ENCODE peak calls at places on chromosomes 1 and 21, in seven cellular contexts. One of them, this sample, is unnamed.

GRCh38 chr1:151680812-151681211 is 35.8 kb downstream of the CELF3 start:
- DNase-seq in RPMI8226: no peak
- DNase-seq in activated CD4-positive, alpha-beta T cell treated with anti-CD3 and anti-CD28 coated beads, Interleukin-2, amount 50 U/mL, for 48 hours: no peak
- DNase-seq in lung microvascular endothelial cell: peak; percentile 91
- DNase-seq in ELR: peak; percentile 92
- DNase-seq in effector CD4-positive, alpha-beta T cell: no peak
- DNase-seq in HS-5: peak; percentile 74
- DNase-seq in this sample: peak; percentile 87

GRCh38 chr1:25650219-25650576 is 33.6 kb downstream of the MAN1C1 start:
- DNase-seq in RPMI8226: no peak
- DNase-seq in activated CD4-positive, alpha-beta T cell treated with anti-CD3 and anti-CD28 coated beads, Interleukin-2, amount 50 U/mL, for 48 hours: no peak
- DNase-seq in lung microvascular endothelial cell: no peak
- DNase-seq in ELR: no peak
- DNase-seq in effector CD4-positive, alpha-beta T cell: no peak
- DNase-seq in HS-5: no peak
- DNase-seq in this sample: no peak

GRCh38 chr1:64516301-64516700 is 46.4 kb downstream of the CACHD1 start:
- DNase-seq in RPMI8226: no peak
- DNase-seq in activated CD4-positive, alpha-beta T cell treated with anti-CD3 and anti-CD28 coated beads, Interleukin-2, amount 50 U/mL, for 48 hours: no peak
- DNase-seq in lung microvascular endothelial cell: no peak
- DNase-seq in ELR: peak; percentile 81
- DNase-seq in effector CD4-positive, alpha-beta T cell: no peak
- DNase-seq in HS-5: peak; percentile 37
- DNase-seq in this sample: no peak

GRCh38 chr1:49125746-49126145 is 349.1 kb upstream of the BEND5 start:
- DNase-seq in RPMI8226: no peak
- DNase-seq in activated CD4-positive, alpha-beta T cell treated with anti-CD3 and anti-CD28 coated beads, Interleukin-2, amount 50 U/mL, for 48 hours: no peak
- DNase-seq in lung microvascular endothelial cell: no peak
- DNase-seq in ELR: no peak
- DNase-seq in effector CD4-positive, alpha-beta T cell: no peak
- DNase-seq in HS-5: no peak
- DNase-seq in this sample: no peak

GRCh38 chr1:91582431-91582921 is 81.8 kb downstream of the CDC7 start:
- DNase-seq in RPMI8226: no peak
- DNase-seq in activated CD4-positive, alpha-beta T cell treated with anti-CD3 and anti-CD28 coated beads, Interleukin-2, amount 50 U/mL, for 48 hours: no peak
- DNase-seq in lung microvascular endothelial cell: peak; percentile 82
- DNase-seq in ELR: peak; percentile 99
- DNase-seq in effector CD4-positive, alpha-beta T cell: no peak
- DNase-seq in HS-5: peak; percentile 98
- DNase-seq in this sample: no peak

GRCh38 chr21:37032877-37033471 is 26.5 kb downstream of the RIPPLY3 start:
- DNase-seq in RPMI8226: no peak
- DNase-seq in activated CD4-positive, alpha-beta T cell treated with anti-CD3 and anti-CD28 coated beads, Interleukin-2, amount 50 U/mL, for 48 hours: no peak
- DNase-seq in lung microvascular endothelial cell: peak; percentile 43
- DNase-seq in ELR: peak; percentile 79
- DNase-seq in effector CD4-positive, alpha-beta T cell: no peak
- DNase-seq in HS-5: peak; percentile 30
- DNase-seq in this sample: no peak

GRCh38 chr1:2934642-2935081 is 86.6 kb upstream of the ACTRT2 start:
- DNase-seq in RPMI8226: no peak
- DNase-seq in activated CD4-positive, alpha-beta T cell treated with anti-CD3 and anti-CD28 coated beads, Interleukin-2, amount 50 U/mL, for 48 hours: no peak
- DNase-seq in lung microvascular endothelial cell: no peak
- DNase-seq in ELR: no peak
- DNase-seq in effector CD4-positive, alpha-beta T cell: no peak
- DNase-seq in HS-5: no peak
- DNase-seq in this sample: no peak

GRCh38 chr1:32151319-32151787 is 28.1 kb upstream of the TXLNA start:
- DNase-seq in RPMI8226: no peak
- DNase-seq in activated CD4-positive, alpha-beta T cell treated with anti-CD3 and anti-CD28 coated beads, Interleukin-2, amount 50 U/mL, for 48 hours: no peak
- DNase-seq in lung microvascular endothelial cell: peak; percentile 41
- DNase-seq in ELR: peak; percentile 73
- DNase-seq in effector CD4-positive, alpha-beta T cell: no peak
- DNase-seq in HS-5: no peak
- DNase-seq in this sample: no peak

GRCh38 chr1:93081716-93082115 is 2.6 kb downstream of the MTF2 start:
- DNase-seq in RPMI8226: no peak
- DNase-seq in activated CD4-positive, alpha-beta T cell treated with anti-CD3 and anti-CD28 coated beads, Interleukin-2, amount 50 U/mL, for 48 hours: no peak
- DNase-seq in lung microvascular endothelial cell: peak; percentile 85
- DNase-seq in ELR: peak; percentile 90
- DNase-seq in effector CD4-positive, alpha-beta T cell: no peak
- DNase-seq in HS-5: peak; percentile 84
- DNase-seq in this sample: peak; percentile 63

GRCh38 chr1:208988811-208989222 is 594.7 kb upstream of the CAMK1G start:
- DNase-seq in RPMI8226: peak; percentile 78
- DNase-seq in activated CD4-positive, alpha-beta T cell treated with anti-CD3 and anti-CD28 coated beads, Interleukin-2, amount 50 U/mL, for 48 hours: peak; percentile 4
- DNase-seq in lung microvascular endothelial cell: peak; percentile 80
- DNase-seq in ELR: peak; percentile 67
- DNase-seq in effector CD4-positive, alpha-beta T cell: no peak
- DNase-seq in HS-5: peak; percentile 36
- DNase-seq in this sample: no peak

GRCh38 chr1:14880456-14881316 is 272.9 kb upstream of the TMEM51 start:
- DNase-seq in RPMI8226: no peak
- DNase-seq in activated CD4-positive, alpha-beta T cell treated with anti-CD3 and anti-CD28 coated beads, Interleukin-2, amount 50 U/mL, for 48 hours: no peak
- DNase-seq in lung microvascular endothelial cell: no peak
- DNase-seq in ELR: no peak
- DNase-seq in effector CD4-positive, alpha-beta T cell: no peak
- DNase-seq in HS-5: peak; percentile 16
- DNase-seq in this sample: no peak

GRCh38 chr1:36766481-36766880 is 267.8 kb downstream of the GRIK3 start:
- DNase-seq in RPMI8226: no peak
- DNase-seq in activated CD4-positive, alpha-beta T cell treated with anti-CD3 and anti-CD28 coated beads, Interleukin-2, amount 50 U/mL, for 48 hours: no peak
- DNase-seq in lung microvascular endothelial cell: no peak
- DNase-seq in ELR: no peak
- DNase-seq in effector CD4-positive, alpha-beta T cell: no peak
- DNase-seq in HS-5: no peak
- DNase-seq in this sample: no peak

GRCh38 chr1:2528966-2529750 is 905 bp downstream of the HES5 start:
- DNase-seq in RPMI8226: peak; percentile 67
- DNase-seq in activated CD4-positive, alpha-beta T cell treated with anti-CD3 and anti-CD28 coated beads, Interleukin-2, amount 50 U/mL, for 48 hours: peak; percentile 51
- DNase-seq in lung microvascular endothelial cell: no peak
- DNase-seq in ELR: no peak
- DNase-seq in effector CD4-positive, alpha-beta T cell: peak; percentile 29
- DNase-seq in HS-5: no peak
- DNase-seq in this sample: no peak

GRCh38 chr1:219120625-219121544 is 52.8 kb upstream of the LYPLAL1 start:
- DNase-seq in RPMI8226: no peak
- DNase-seq in activated CD4-positive, alpha-beta T cell treated with anti-CD3 and anti-CD28 coated beads, Interleukin-2, amount 50 U/mL, for 48 hours: no peak
- DNase-seq in lung microvascular endothelial cell: no peak
- DNase-seq in ELR: peak; percentile 69
- DNase-seq in effector CD4-positive, alpha-beta T cell: no peak
- DNase-seq in HS-5: peak; percentile 78
- DNase-seq in this sample: no peak

GRCh38 chr21:17512245-17513213 is at the start of gene CXADR:
- DNase-seq in RPMI8226: peak; percentile 97
- DNase-seq in activated CD4-positive, alpha-beta T cell treated with anti-CD3 and anti-CD28 coated beads, Interleukin-2, amount 50 U/mL, for 48 hours: peak; percentile 78
- DNase-seq in lung microvascular endothelial cell: peak; percentile 10
- DNase-seq in ELR: peak; percentile 60
- DNase-seq in effector CD4-positive, alpha-beta T cell: peak; percentile 71
- DNase-seq in HS-5: peak; percentile 3
- DNase-seq in this sample: no peak

This sample was measured in pulmonary artery endothelial cell.